ENCODE peak calls at places on chromosomes 13 and 19, in six cellular contexts. Y is HCT116, H is H1, O is GM12878, K is HepG2, G is K562. A is an unnamed sample.
A peak's percentile ranks its signal among the peaks of the same experiment; 100 is the strongest.

GRCh38 chr19:17235618-17236413 is 9.8 kb downstream of the OCEL1 start:
- DNase-seq in Y (no peak), H (no peak), O (no peak), K (no peak), G (peak; percentile 89), A (peak; percentile 68)

GRCh38 chr13:49782784-49783183 is 9.7 kb downstream of the KPNA3 start:
- DNase-seq in Y (no peak), H (no peak), O (no peak), K (no peak), G (no peak), A (no peak)

GRCh38 chr13:97221491-97221890 is 642 bp upstream of the MBNL2 start:
- DNase-seq in Y (no peak), H (no peak), O (no peak), K (no peak), G (no peak), A (no peak)

GRCh38 chr13:95298971-95299627 is 2.2 kb downstream of the ABCC4 start:
- DNase-seq in Y (peak; percentile 36), H (no peak), O (no peak), K (no peak), G (peak; percentile 30), A (no peak)

GRCh38 chr19:870963-871401 is 11.5 kb downstream of the CFD start:
- DNase-seq in Y (no peak), H (no peak), O (no peak), K (no peak), G (no peak), A (no peak)

GRCh38 chr13:100880166-100880565 is 205.6 kb upstream of the TMTC4 start:
- DNase-seq in Y (no peak), H (no peak), O (no peak), K (no peak), G (no peak), A (no peak)

GRCh38 chr19:7700128-7700470 is 1.8 kb downstream of the FCER2 start:
- DNase-seq in Y (no peak), H (no peak), O (no peak), K (no peak), G (no peak), A (no peak)

GRCh38 chr19:27777726-27778125 is 1435.2 kb downstream of the UQCRFS1 start:
- DNase-seq in Y (no peak), H (no peak), O (no peak), K (no peak), G (no peak), A (no peak)

GRCh38 chr13:103878891-103879605 is 812.8 kb upstream of the SLC10A2 start:
- DNase-seq in Y (no peak), H (no peak), O (no peak), K (no peak), G (no peak), A (no peak)

GRCh38 chr13:75481176-75482069 is 546 bp downstream of the TBC1D4 start:
- DNase-seq in Y (no peak), H (no peak), O (no peak), K (no peak), G (peak; percentile 29), A (peak; percentile 54)

GRCh38 chr13:22090114-22090513 is 419.2 kb downstream of the FGF9 start:
- DNase-seq in Y (no peak), H (no peak), O (no peak), K (no peak), G (no peak), A (no peak)

GRCh38 chr19:16085115-16085514 is 8.8 kb downstream of the TPM4 start:
- DNase-seq in Y (no peak), H (no peak), O (no peak), K (no peak), G (no peak), A (no peak)

GRCh38 chr13:83780201-83780600 is 102.1 kb downstream of the SLITRK1 start:
- DNase-seq in Y (peak; percentile 0), H (no peak), O (no peak), K (peak; percentile 27), G (peak; percentile 3), A (peak; percentile 22)

GRCh38 chr19:20365146-20365545 is 198.1 kb downstream of the ZNF486 start:
- DNase-seq in Y (no peak), H (no peak), O (no peak), K (no peak), G (peak; percentile 0), A (no peak)

GRCh38 chr13:94617389-94618000 is 15.8 kb downstream of the GPR180 start:
- DNase-seq in Y (no peak), H (no peak), O (no peak), K (peak; percentile 21), G (peak; percentile 37), A (no peak)

GRCh38 chr19:53432088-53432661 is 391 bp downstream of the ZNF761 start:
- DNase-seq in Y (no peak), H (no peak), O (no peak), K (no peak), G (peak; percentile 22), A (peak; percentile 39)

GRCh38 chr13:51961493-51962403 is 49.5 kb downstream of the ATP7B start:
- DNase-seq in Y (no peak), H (no peak), O (no peak), K (no peak), G (no peak), A (no peak)

GRCh38 chr19:33292595-33293254 is 9.6 kb downstream of the CEBPA start:
- DNase-seq in Y (no peak), H (no peak), O (no peak), K (no peak), G (no peak), A (no peak)

GRCh38 chr19:44603201-44603945 is 10.0 kb upstream of the IGSF23 start:
- DNase-seq in Y (no peak), H (no peak), O (no peak), K (no peak), G (no peak), A (no peak)

GRCh38 chr19:39582442-39582841 is 19.9 kb upstream of the LGALS13 start:
- DNase-seq in Y (no peak), H (no peak), O (no peak), K (no peak), G (no peak), A (no peak)

GRCh38 chr13:110524484-110525254 is 36.9 kb downstream of the RAB20 start:
- DNase-seq in Y (no peak), H (no peak), O (no peak), K (no peak), G (no peak), A (no peak)

GRCh38 chr19:39197808-39198207 is 1.0 kb downstream of the NCCRP1 start:
- DNase-seq in Y (no peak), H (no peak), O (no peak), K (no peak), G (no peak), A (peak; percentile 53)

GRCh38 chr19:1122972-1123363 is 19.2 kb downstream of the GPX4 start:
- DNase-seq in Y (peak; percentile 55), H (no peak), O (no peak), K (peak; percentile 29), G (peak; percentile 88), A (peak; percentile 97)

GRCh38 chr13:28140433-28141125 is 2.2 kb downstream of the PAN3 start:
- DNase-seq in Y (no peak), H (no peak), O (no peak), K (no peak), G (no peak), A (peak; percentile 34)
- TF ChIP-seq ATF3 in Y (no peak), H (no peak), O (no peak), K (no peak), G (no peak), A (no peak)

GRCh38 chr13:79459906-79460305 is 21.0 kb upstream of the NDFIP2 start:
- DNase-seq in Y (no peak), H (no peak), O (no peak), K (no peak), G (no peak), A (no peak)

GRCh38 chr13:79457948-79458347 is 23.0 kb upstream of the NDFIP2 start:
- DNase-seq in Y (no peak), H (no peak), O (no peak), K (no peak), G (peak; percentile 67), A (no peak)

GRCh38 chr13:79457390-79457789 is 23.6 kb upstream of the NDFIP2 start:
- DNase-seq in Y (no peak), H (no peak), O (no peak), K (no peak), G (no peak), A (no peak)

GRCh38 chr13:79456656-79457365 is 24.1 kb upstream of the NDFIP2 start:
- DNase-seq in Y (no peak), H (no peak), O (no peak), K (no peak), G (no peak), A (no peak)

DNA sequence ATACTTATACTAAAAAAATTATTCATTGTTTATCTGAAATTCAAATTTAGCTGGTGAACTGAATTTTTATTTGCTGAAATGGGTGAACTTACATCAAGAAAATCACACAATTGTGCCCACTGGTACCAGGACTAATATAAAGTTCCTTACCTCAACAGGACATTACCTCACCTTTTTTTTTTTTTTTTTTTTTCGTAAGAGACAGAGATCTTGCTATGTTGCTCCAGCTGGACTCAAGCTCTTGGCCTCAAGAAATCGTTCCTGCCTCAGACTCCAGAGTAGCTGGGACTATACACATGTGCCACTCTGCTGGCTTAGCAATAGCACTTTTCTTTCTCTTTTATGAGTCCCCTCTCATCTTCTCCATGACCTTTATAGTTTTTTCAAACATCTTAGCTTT is 22.5 kb upstream of the NDFIP2 start:
- DNase-seq in Y (no peak), H (no peak), O (no peak), K (no peak), G (no peak), A (no peak)
- TF ChIP-seq ATF3 in Y (no peak), H (no peak), O (no peak), K (no peak), G (no peak), A (no peak)

GRCh38 chr13:42396501-42396900 is 124.5 kb downstream of the AKAP11 start:
- DNase-seq in Y (no peak), H (no peak), O (no peak), K (no peak), G (no peak), A (no peak)

GRCh38 chr13:42394361-42395065 is 122.6 kb downstream of the AKAP11 start:
- DNase-seq in Y (no peak), H (no peak), O (no peak), K (no peak), G (no peak), A (no peak)

GRCh38 chr13:42395066-42395821 is 123.3 kb downstream of the AKAP11 start:
- DNase-seq in Y (no peak), H (no peak), O (no peak), K (no peak), G (no peak), A (no peak)

GRCh38 chr13:42398542-42398941 is 126.6 kb downstream of the AKAP11 start:
- DNase-seq in Y (no peak), H (no peak), O (no peak), K (no peak), G (no peak), A (no peak)

GRCh38 chr13:42396901-42397670 is 125.1 kb downstream of the AKAP11 start:
- DNase-seq in Y (no peak), H (no peak), O (no peak), K (no peak), G (no peak), A (no peak)
- TF ChIP-seq ATF3 in Y (no peak), H (no peak), O (no peak), K (no peak), G (no peak), A (no peak)

DNA sequence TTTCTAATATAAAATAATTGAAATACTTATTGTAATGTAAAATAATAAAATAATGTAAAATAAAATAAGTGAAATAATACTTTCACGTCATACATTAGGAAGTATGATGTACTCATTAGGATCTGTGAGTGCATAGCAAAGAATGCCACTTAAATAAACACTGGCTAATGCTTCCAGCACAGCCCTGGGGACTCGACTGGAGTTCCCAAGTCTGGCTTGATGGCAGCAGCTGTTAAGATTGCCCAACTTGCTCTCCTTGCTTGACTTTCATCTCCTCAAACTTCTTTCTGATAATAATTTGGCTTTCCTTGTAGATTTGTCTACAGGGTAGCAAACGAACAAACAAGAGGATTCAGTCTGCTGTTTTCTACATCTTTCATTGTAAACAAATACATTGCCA is 191.9 kb downstream of the COG6 start:
- DNase-seq in Y (no peak), H (no peak), O (no peak), K (no peak), G (no peak), A (no peak)
- TF ChIP-seq ATF3 in Y (no peak), H (no peak), O (no peak), K (no peak), G (no peak), A (no peak)

A was measured in WTC11.